ENCODE peak calls at places on chromosome 16, in ten cellular contexts. One of them, this sample, is unnamed.
A peak's percentile ranks its signal among the peaks of the same experiment; 100 is the strongest.

GRCh38 chr16:1741553-1742165 is 29.7 kb downstream of the NME3 start:
- DNase-seq in breast epithelium: no peak
- DNase-seq in suprapubic skin: no peak
- DNase-seq in tibial artery: no peak
- DNase-seq in K562: no peak
- DNase-seq in heart right ventricle: no peak
- DNase-seq in transverse colon: no peak
- DNase-seq in cardiac muscle cell: no peak
- DNase-seq in PC-3: no peak
- DNase-seq in A549: no peak
- DNase-seq in this sample: no peak

GRCh38 chr16:10629592-10629963 is 49.2 kb upstream of the EMP2 start:
- DNase-seq in breast epithelium: no peak
- DNase-seq in suprapubic skin: no peak
- DNase-seq in tibial artery: no peak
- DNase-seq in K562: peak; percentile 30
- DNase-seq in heart right ventricle: no peak
- DNase-seq in transverse colon: no peak
- DNase-seq in cardiac muscle cell: no peak
- DNase-seq in PC-3: peak; percentile 3
- DNase-seq in A549: no peak
- DNase-seq in this sample: no peak

GRCh38 chr16:17225551-17225950 is 245.2 kb downstream of the XYLT1 start:
- DNase-seq in breast epithelium: no peak
- DNase-seq in suprapubic skin: no peak
- DNase-seq in tibial artery: no peak
- DNase-seq in K562: no peak
- DNase-seq in heart right ventricle: no peak
- DNase-seq in transverse colon: no peak
- DNase-seq in cardiac muscle cell: no peak
- DNase-seq in PC-3: no peak
- DNase-seq in A549: no peak
- DNase-seq in this sample: no peak

GRCh38 chr16:80526418-80527061 is 14.3 kb upstream of the DYNLRB2 start:
- DNase-seq in breast epithelium: no peak
- DNase-seq in suprapubic skin: no peak
- DNase-seq in tibial artery: no peak
- DNase-seq in K562: peak; percentile 47
- DNase-seq in heart right ventricle: no peak
- DNase-seq in transverse colon: peak; percentile 42
- DNase-seq in cardiac muscle cell: peak; percentile 79
- DNase-seq in PC-3: peak; percentile 71
- DNase-seq in A549: peak; percentile 62
- DNase-seq in this sample: no peak

GRCh38 chr16:27995378-27995777 is 68.1 kb downstream of the GSG1L start:
- DNase-seq in breast epithelium: no peak
- DNase-seq in suprapubic skin: no peak
- DNase-seq in tibial artery: no peak
- DNase-seq in K562: no peak
- DNase-seq in heart right ventricle: no peak
- DNase-seq in transverse colon: no peak
- DNase-seq in cardiac muscle cell: no peak
- DNase-seq in PC-3: no peak
- DNase-seq in A549: no peak
- DNase-seq in this sample: no peak

GRCh38 chr16:26643519-26643918 is 423.2 kb upstream of the C16orf82 start:
- DNase-seq in breast epithelium: no peak
- DNase-seq in suprapubic skin: no peak
- DNase-seq in tibial artery: no peak
- DNase-seq in K562: no peak
- DNase-seq in heart right ventricle: no peak
- DNase-seq in transverse colon: no peak
- DNase-seq in cardiac muscle cell: no peak
- DNase-seq in PC-3: no peak
- DNase-seq in A549: no peak
- DNase-seq in this sample: peak; percentile 6

GRCh38 chr16:5615868-5616642 is 518.5 kb upstream of the EEF2KMT start:
- DNase-seq in breast epithelium: peak; percentile 72
- DNase-seq in suprapubic skin: no peak
- DNase-seq in tibial artery: no peak
- DNase-seq in K562: peak; percentile 86
- DNase-seq in heart right ventricle: peak; percentile 28
- DNase-seq in transverse colon: peak; percentile 64
- DNase-seq in cardiac muscle cell: peak; percentile 88
- DNase-seq in PC-3: peak; percentile 23
- DNase-seq in A549: peak; percentile 58
- DNase-seq in this sample: peak; percentile 33

GRCh38 chr16:76985362-76985761 is 205.6 kb upstream of the MON1B start:
- DNase-seq in breast epithelium: no peak
- DNase-seq in suprapubic skin: no peak
- DNase-seq in tibial artery: no peak
- DNase-seq in K562: no peak
- DNase-seq in heart right ventricle: no peak
- DNase-seq in transverse colon: no peak
- DNase-seq in cardiac muscle cell: no peak
- DNase-seq in PC-3: no peak
- DNase-seq in A549: no peak
- DNase-seq in this sample: no peak

GRCh38 chr16:53743149-53743566 is 39.2 kb downstream of the FTO start:
- DNase-seq in breast epithelium: no peak
- DNase-seq in suprapubic skin: no peak
- DNase-seq in tibial artery: no peak
- DNase-seq in K562: no peak
- DNase-seq in heart right ventricle: no peak
- DNase-seq in transverse colon: peak; percentile 30
- DNase-seq in cardiac muscle cell: no peak
- DNase-seq in PC-3: peak; percentile 43
- DNase-seq in A549: peak; percentile 70
- DNase-seq in this sample: no peak

GRCh38 chr16:48011466-48011865 is 144.3 kb downstream of the ABCC12 start:
- DNase-seq in breast epithelium: no peak
- DNase-seq in suprapubic skin: no peak
- DNase-seq in tibial artery: no peak
- DNase-seq in K562: no peak
- DNase-seq in heart right ventricle: no peak
- DNase-seq in transverse colon: no peak
- DNase-seq in cardiac muscle cell: no peak
- DNase-seq in PC-3: no peak
- DNase-seq in A549: no peak
- DNase-seq in this sample: no peak

GRCh38 chr16:76535-77272 is 1.3 kb upstream of the MPG start:
- DNase-seq in breast epithelium: no peak
- DNase-seq in suprapubic skin: no peak
- DNase-seq in tibial artery: peak; percentile 88
- DNase-seq in K562: peak; percentile 87
- DNase-seq in heart right ventricle: peak; percentile 87
- DNase-seq in transverse colon: peak; percentile 71
- DNase-seq in cardiac muscle cell: no peak
- DNase-seq in PC-3: peak; percentile 74
- DNase-seq in A549: no peak
- DNase-seq in this sample: peak; percentile 70

GRCh38 chr16:81650982-81651562 is 128.0 kb upstream of the PLCG2 start:
- DNase-seq in breast epithelium: no peak
- DNase-seq in suprapubic skin: no peak
- DNase-seq in tibial artery: peak; percentile 28
- DNase-seq in K562: peak; percentile 74
- DNase-seq in heart right ventricle: peak; percentile 78
- DNase-seq in transverse colon: peak; percentile 70
- DNase-seq in cardiac muscle cell: peak; percentile 86
- DNase-seq in PC-3: no peak
- DNase-seq in A549: no peak
- DNase-seq in this sample: peak; percentile 37

GRCh38 chr16:15948532-15949209 is 745 bp upstream of the ABCC1 start:
- DNase-seq in breast epithelium: no peak
- DNase-seq in suprapubic skin: no peak
- DNase-seq in tibial artery: no peak
- DNase-seq in K562: no peak
- DNase-seq in heart right ventricle: no peak
- DNase-seq in transverse colon: peak; percentile 47
- DNase-seq in cardiac muscle cell: no peak
- DNase-seq in PC-3: no peak
- DNase-seq in A549: no peak
- DNase-seq in this sample: no peak

GRCh38 chr16:80573700-80574120 is 32.9 kb downstream of the DYNLRB2 start:
- DNase-seq in breast epithelium: no peak
- DNase-seq in suprapubic skin: no peak
- DNase-seq in tibial artery: no peak
- DNase-seq in K562: no peak
- DNase-seq in heart right ventricle: no peak
- DNase-seq in transverse colon: no peak
- DNase-seq in cardiac muscle cell: no peak
- DNase-seq in PC-3: no peak
- DNase-seq in A549: no peak
- DNase-seq in this sample: no peak

DNA sequence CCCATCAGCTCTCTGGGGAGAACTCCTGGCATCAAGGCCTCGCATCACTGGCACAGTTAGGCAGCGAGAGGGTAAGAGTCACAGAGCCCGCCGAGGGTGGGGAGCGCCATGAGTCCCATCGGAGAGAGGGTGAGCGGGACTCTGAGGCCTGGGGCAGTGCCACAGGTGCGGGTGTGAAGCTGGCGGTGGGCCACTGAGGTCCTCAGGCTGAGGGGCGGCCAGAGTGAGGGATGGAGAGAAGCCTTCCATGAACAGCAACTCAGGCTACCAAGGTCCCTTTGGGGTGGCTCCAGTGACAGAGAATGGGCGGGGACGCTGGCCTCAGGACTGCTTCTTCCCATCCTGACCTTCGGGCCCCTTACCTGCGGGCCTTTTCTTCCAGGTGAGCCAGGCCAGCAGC is 149.4 kb upstream of the GSE1 start:
- DNase-seq in breast epithelium: no peak
- DNase-seq in suprapubic skin: no peak
- DNase-seq in tibial artery: no peak
- DNase-seq in K562: no peak
- DNase-seq in heart right ventricle: no peak
- DNase-seq in transverse colon: no peak
- DNase-seq in cardiac muscle cell: no peak
- DNase-seq in PC-3: no peak
- DNase-seq in A549: no peak
- DNase-seq in this sample: no peak
- H3K4me1 ChIP-seq in breast epithelium: peaks cover 19% of the 10 kb centered on the region
- H3K4me1 ChIP-seq in suprapubic skin: peaks cover 53% of the 10 kb centered on the region
- H3K4me1 ChIP-seq in tibial artery: peaks cover 40% of the 10 kb centered on the region
- H3K4me1 ChIP-seq in K562: peaks cover 71% of the 10 kb centered on the region
- H3K4me1 ChIP-seq in heart right ventricle: peaks cover 50% of the 10 kb centered on the region
- H3K4me1 ChIP-seq in transverse colon: peaks cover 47% of the 10 kb centered on the region
- H3K4me1 ChIP-seq in cardiac muscle cell: peaks cover 64% of the 10 kb centered on the region
- H3K4me1 ChIP-seq in PC-3: no peaks in the 10 kb centered on the region
- H3K4me1 ChIP-seq in A549: peaks cover 36% of the 10 kb centered on the region
- H3K4me1 ChIP-seq in this sample: peaks cover 27% of the 10 kb centered on the region

DNA sequence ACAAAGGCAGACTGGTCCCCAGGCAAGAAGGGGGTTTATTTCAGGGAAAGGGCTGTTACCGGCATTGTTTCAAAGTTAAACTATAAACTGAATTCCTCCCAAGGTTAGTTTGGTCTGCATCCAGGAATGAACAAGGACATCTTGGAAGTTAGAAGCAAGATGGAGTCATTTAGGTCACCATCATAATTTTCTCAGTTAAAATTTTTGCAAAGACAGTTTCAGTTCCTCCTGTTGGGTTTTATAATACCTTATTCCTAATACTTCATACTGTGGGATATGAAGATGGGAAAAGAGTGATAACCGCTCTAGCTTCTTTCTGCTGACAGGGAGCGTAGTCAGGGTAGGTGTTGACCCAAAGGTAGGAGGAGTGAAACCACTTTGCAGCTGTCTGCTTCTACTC is 24.8 kb downstream of the PMM2 start:
- DNase-seq in breast epithelium: no peak
- DNase-seq in suprapubic skin: no peak
- DNase-seq in tibial artery: no peak
- DNase-seq in K562: no peak
- DNase-seq in heart right ventricle: no peak
- DNase-seq in transverse colon: no peak
- DNase-seq in cardiac muscle cell: no peak
- DNase-seq in PC-3: no peak
- DNase-seq in A549: no peak
- DNase-seq in this sample: no peak
- H3K4me3 ChIP-seq in breast epithelium: no peak overlapping the region
- H3K4me3 ChIP-seq in suprapubic skin: no peak overlapping the region
- H3K4me3 ChIP-seq in tibial artery: no peak overlapping the region
- H3K4me3 ChIP-seq in K562: no peak overlapping the region
- H3K4me3 ChIP-seq in heart right ventricle: no peak overlapping the region
- H3K4me3 ChIP-seq in transverse colon: no peak overlapping the region
- H3K4me3 ChIP-seq in cardiac muscle cell: no peak overlapping the region
- H3K4me3 ChIP-seq in PC-3: no peak overlapping the region
- H3K4me3 ChIP-seq in A549: no peak overlapping the region
- H3K4me3 ChIP-seq in this sample: no peak overlapping the region

GRCh38 chr16:12111819-12112218 is 135.3 kb downstream of the SNX29 start:
- DNase-seq in breast epithelium: no peak
- DNase-seq in suprapubic skin: no peak
- DNase-seq in tibial artery: no peak
- DNase-seq in K562: no peak
- DNase-seq in heart right ventricle: no peak
- DNase-seq in transverse colon: no peak
- DNase-seq in cardiac muscle cell: no peak
- DNase-seq in PC-3: no peak
- DNase-seq in A549: no peak
- DNase-seq in this sample: no peak

GRCh38 chr16:12119037-12119436 is 142.5 kb downstream of the SNX29 start:
- DNase-seq in breast epithelium: no peak
- DNase-seq in suprapubic skin: no peak
- DNase-seq in tibial artery: no peak
- DNase-seq in K562: no peak
- DNase-seq in heart right ventricle: no peak
- DNase-seq in transverse colon: no peak
- DNase-seq in cardiac muscle cell: no peak
- DNase-seq in PC-3: no peak
- DNase-seq in A549: no peak
- DNase-seq in this sample: no peak

GRCh38 chr16:12110361-12111107 is 134.0 kb downstream of the SNX29 start:
- DNase-seq in breast epithelium: no peak
- DNase-seq in suprapubic skin: no peak
- DNase-seq in tibial artery: no peak
- DNase-seq in K562: no peak
- DNase-seq in heart right ventricle: no peak
- DNase-seq in transverse colon: no peak
- DNase-seq in cardiac muscle cell: no peak
- DNase-seq in PC-3: no peak
- DNase-seq in A549: no peak
- DNase-seq in this sample: no peak

GRCh38 chr16:12111223-12111622 is 134.7 kb downstream of the SNX29 start:
- DNase-seq in breast epithelium: peak; percentile 19
- DNase-seq in suprapubic skin: no peak
- DNase-seq in tibial artery: no peak
- DNase-seq in K562: no peak
- DNase-seq in heart right ventricle: no peak
- DNase-seq in transverse colon: no peak
- DNase-seq in cardiac muscle cell: no peak
- DNase-seq in PC-3: no peak
- DNase-seq in A549: no peak
- DNase-seq in this sample: no peak

GRCh38 chr16:12113581-12114375 is 137.2 kb downstream of the SNX29 start:
- DNase-seq in breast epithelium: peak; percentile 20
- DNase-seq in suprapubic skin: no peak
- DNase-seq in tibial artery: no peak
- DNase-seq in K562: no peak
- DNase-seq in heart right ventricle: no peak
- DNase-seq in transverse colon: no peak
- DNase-seq in cardiac muscle cell: no peak
- DNase-seq in PC-3: no peak
- DNase-seq in A549: no peak
- DNase-seq in this sample: no peak
- H3K4me1 ChIP-seq in breast epithelium: no peaks in the 10 kb centered on the region
- H3K4me1 ChIP-seq in suprapubic skin: peaks cover 4% of the 10 kb centered on the region
- H3K4me1 ChIP-seq in tibial artery: no peaks in the 10 kb centered on the region
- H3K4me1 ChIP-seq in K562: peaks cover 4% of the 10 kb centered on the region
- H3K4me1 ChIP-seq in heart right ventricle: no peaks in the 10 kb centered on the region
- H3K4me1 ChIP-seq in transverse colon: no peaks in the 10 kb centered on the region
- H3K4me1 ChIP-seq in cardiac muscle cell: no peaks in the 10 kb centered on the region
- H3K4me1 ChIP-seq in PC-3: no peaks in the 10 kb centered on the region
- H3K4me1 ChIP-seq in A549: no peaks in the 10 kb centered on the region
- H3K4me1 ChIP-seq in this sample: no peaks in the 10 kb centered on the region

GRCh38 chr16:68093816-68094613 is 8.8 kb downstream of the NFATC3 start:
- DNase-seq in breast epithelium: no peak
- DNase-seq in suprapubic skin: no peak
- DNase-seq in tibial artery: no peak
- DNase-seq in K562: no peak
- DNase-seq in heart right ventricle: no peak
- DNase-seq in transverse colon: no peak
- DNase-seq in cardiac muscle cell: peak; percentile 31
- DNase-seq in PC-3: peak; percentile 32
- DNase-seq in A549: peak; percentile 34
- DNase-seq in this sample: no peak
- H3K4me3 ChIP-seq in breast epithelium: no peak overlapping the region
- H3K4me3 ChIP-seq in suprapubic skin: no peak overlapping the region
- H3K4me3 ChIP-seq in tibial artery: no peak overlapping the region
- H3K4me3 ChIP-seq in K562: no peak overlapping the region
- H3K4me3 ChIP-seq in heart right ventricle: no peak overlapping the region
- H3K4me3 ChIP-seq in transverse colon: no peak overlapping the region
- H3K4me3 ChIP-seq in cardiac muscle cell: no peak overlapping the region
- H3K4me3 ChIP-seq in PC-3: no peak overlapping the region
- H3K4me3 ChIP-seq in A549: no peak overlapping the region
- H3K4me3 ChIP-seq in this sample: no peak overlapping the region

This sample was measured in lung.